ENCODE peak calls at places on chromosomes 2 and 18, in five cellular contexts. One of them, this sample, is unnamed.

GRCh38 chr2:11134349-11134748 is 20.9 kb upstream of the SLC66A3 start:
- DNase-seq in spleen: peak
- DNase-seq in upper lobe of left lung: no peak
- DNase-seq in IMR-90: no peak
- DNase-seq in uterus: no peak
- DNase-seq in this sample: no peak

GRCh38 chr2:114550895-114551793 is 108.7 kb downstream of the DPP10 start:
- DNase-seq in IMR-90: peak
- DNase-seq in spleen: no peak
- DNase-seq in upper lobe of left lung: peak
- DNase-seq in uterus: peak
- DNase-seq in this sample: no peak

GRCh38 chr2:118826093-118826492 is 21.4 kb downstream of the EN1 start:
- DNase-seq in spleen: no peak
- DNase-seq in IMR-90: no peak
- DNase-seq in uterus: no peak
- DNase-seq in upper lobe of left lung: no peak
- DNase-seq in this sample: no peak

GRCh38 chr2:151437630-151438029 is 27.9 kb downstream of the RIF1 start:
- DNase-seq in spleen: no peak
- DNase-seq in IMR-90: peak
- DNase-seq in upper lobe of left lung: no peak
- DNase-seq in uterus: no peak
- DNase-seq in this sample: no peak

GRCh38 chr2:96693286-96694200 is 46.3 kb downstream of the LMAN2L start:
- DNase-seq in uterus: no peak
- DNase-seq in IMR-90: no peak
- DNase-seq in upper lobe of left lung: no peak
- DNase-seq in spleen: peak
- DNase-seq in this sample: no peak

GRCh38 chr2:224884188-224884587 is 158.1 kb downstream of the DOCK10 start:
- DNase-seq in uterus: no peak
- DNase-seq in spleen: no peak
- DNase-seq in IMR-90: peak
- DNase-seq in upper lobe of left lung: peak
- DNase-seq in this sample: no peak

GRCh38 chr2:134258684-134259408 is 5.0 kb downstream of the MGAT5 start:
- DNase-seq in uterus: no peak
- DNase-seq in upper lobe of left lung: no peak
- DNase-seq in spleen: no peak
- DNase-seq in IMR-90: no peak
- DNase-seq in this sample: no peak

GRCh38 chr2:146821836-146822316 is 1023.0 kb upstream of the ACVR2A start:
- DNase-seq in spleen: no peak
- DNase-seq in uterus: no peak
- DNase-seq in upper lobe of left lung: no peak
- DNase-seq in IMR-90: peak
- DNase-seq in this sample: no peak

GRCh38 chr2:119177838-119178190 is 19.3 kb upstream of the C1QL2 start:
- DNase-seq in spleen: no peak
- DNase-seq in upper lobe of left lung: no peak
- DNase-seq in IMR-90: no peak
- DNase-seq in uterus: no peak
- DNase-seq in this sample: no peak

GRCh38 chr18:77081387-77081773 is 51.2 kb downstream of the MBP start:
- DNase-seq in uterus: no peak
- DNase-seq in spleen: no peak
- DNase-seq in upper lobe of left lung: no peak
- DNase-seq in IMR-90: peak
- DNase-seq in this sample: no peak

GRCh38 chr18:69686861-69687260 is 260.8 kb downstream of the CD226 start:
- DNase-seq in spleen: no peak
- DNase-seq in IMR-90: peak
- DNase-seq in uterus: no peak
- DNase-seq in upper lobe of left lung: no peak
- DNase-seq in this sample: no peak

GRCh38 chr2:2828774-2829368 is 497.8 kb upstream of the MYT1L start:
- DNase-seq in IMR-90: no peak
- DNase-seq in upper lobe of left lung: no peak
- DNase-seq in spleen: peak
- DNase-seq in uterus: peak
- DNase-seq in this sample: no peak

GRCh38 chr2:105590780-105591660 is 153.7 kb upstream of the NCK2 start:
- DNase-seq in IMR-90: no peak
- DNase-seq in upper lobe of left lung: no peak
- DNase-seq in uterus: no peak
- DNase-seq in spleen: no peak
- DNase-seq in this sample: no peak

GRCh38 chr2:113077921-113078320 is 10.2 kb downstream of the IL1F10 start:
- DNase-seq in IMR-90: no peak
- DNase-seq in uterus: no peak
- DNase-seq in upper lobe of left lung: no peak
- DNase-seq in spleen: no peak
- DNase-seq in this sample: no peak

GRCh38 chr2:161245671-161246070 is 62.6 kb upstream of the PSMD14 start:
- DNase-seq in upper lobe of left lung: no peak
- DNase-seq in spleen: no peak
- DNase-seq in IMR-90: no peak
- DNase-seq in uterus: no peak
- DNase-seq in this sample: no peak

GRCh38 chr2:160510617-160511016 is 17.0 kb upstream of the RBMS1 start:
- DNase-seq in IMR-90: no peak
- DNase-seq in uterus: no peak
- DNase-seq in spleen: no peak
- DNase-seq in upper lobe of left lung: peak
- DNase-seq in this sample: no peak

GRCh38 chr2:99864561-99865216 is 277.7 kb downstream of the AFF3 start:
- DNase-seq in IMR-90: peak
- DNase-seq in upper lobe of left lung: no peak
- DNase-seq in spleen: no peak
- DNase-seq in uterus: peak
- DNase-seq in this sample: peak

GRCh38 chr2:193581807-193582206 is 1387.1 kb upstream of the TMEFF2 start:
- DNase-seq in IMR-90: no peak
- DNase-seq in spleen: no peak
- DNase-seq in uterus: no peak
- DNase-seq in upper lobe of left lung: no peak
- DNase-seq in this sample: no peak

GRCh38 chr2:138087761-138088602 is 123.7 kb downstream of the HNMT start:
- DNase-seq in uterus: no peak
- DNase-seq in upper lobe of left lung: no peak
- DNase-seq in IMR-90: no peak
- DNase-seq in spleen: no peak
- DNase-seq in this sample: no peak

GRCh38 chr2:191178066-191178701 is 27.4 kb upstream of the STAT4 start:
- DNase-seq in uterus: no peak
- DNase-seq in IMR-90: no peak
- DNase-seq in spleen: no peak
- DNase-seq in upper lobe of left lung: no peak
- DNase-seq in this sample: no peak

GRCh38 chr2:191020742-191021381 is 6.9 kb upstream of the STAT1 start:
- DNase-seq in IMR-90: peak
- DNase-seq in upper lobe of left lung: peak
- DNase-seq in uterus: peak
- DNase-seq in spleen: no peak
- DNase-seq in this sample: peak

GRCh38 chr2:20291106-20291564 is 59.5 kb downstream of the PUM2 start:
- DNase-seq in IMR-90: peak
- DNase-seq in upper lobe of left lung: peak
- DNase-seq in uterus: no peak
- DNase-seq in spleen: no peak
- DNase-seq in this sample: no peak

GRCh38 chr2:128986867-128987268 is 668.2 kb upstream of the HS6ST1 start:
- DNase-seq in upper lobe of left lung: no peak
- DNase-seq in spleen: no peak
- DNase-seq in IMR-90: no peak
- DNase-seq in uterus: no peak
- DNase-seq in this sample: no peak

GRCh38 chr2:10584843-10585475 is 104.8 kb downstream of the NOL10 start:
- DNase-seq in upper lobe of left lung: no peak
- DNase-seq in spleen: no peak
- DNase-seq in uterus: no peak
- DNase-seq in IMR-90: peak
- DNase-seq in this sample: no peak

GRCh38 chr2:241804326-241805276 is 4.4 kb upstream of the NEU4 start:
- DNase-seq in upper lobe of left lung: peak
- DNase-seq in spleen: peak
- DNase-seq in IMR-90: no peak
- DNase-seq in uterus: no peak
- DNase-seq in this sample: no peak

GRCh38 chr18:76984193-76985155 is 148.1 kb downstream of the MBP start:
- DNase-seq in spleen: peak
- DNase-seq in upper lobe of left lung: no peak
- DNase-seq in IMR-90: no peak
- DNase-seq in uterus: no peak
- DNase-seq in this sample: no peak

GRCh38 chr2:219249203-219249980 is 3.7 kb upstream of the TUBA4B start:
- DNase-seq in upper lobe of left lung: peak
- DNase-seq in uterus: peak
- DNase-seq in spleen: peak
- DNase-seq in IMR-90: peak
- DNase-seq in this sample: peak
- TF ChIP-seq POLR2A in upper lobe of left lung: peak
- TF ChIP-seq POLR2A in uterus: peak
- TF ChIP-seq POLR2A in spleen: peak
- TF ChIP-seq POLR2A in IMR-90: peak
- TF ChIP-seq POLR2A in this sample: no peak

GRCh38 chr18:63318882-63319382 is 637 bp downstream of the BCL2 start:
- DNase-seq in uterus: no peak
- DNase-seq in upper lobe of left lung: no peak
- DNase-seq in spleen: no peak
- DNase-seq in IMR-90: no peak
- DNase-seq in this sample: no peak

GRCh38 chr18:63321291-63321690 is 1.7 kb upstream of the BCL2 start:
- DNase-seq in spleen: no peak
- DNase-seq in uterus: no peak
- DNase-seq in upper lobe of left lung: no peak
- DNase-seq in IMR-90: no peak
- DNase-seq in this sample: no peak

GRCh38 chr18:63319383-63320040 is at the start of gene BCL2:
- DNase-seq in uterus: no peak
- DNase-seq in upper lobe of left lung: peak
- DNase-seq in IMR-90: peak
- DNase-seq in spleen: no peak
- DNase-seq in this sample: no peak

GRCh38 chr18:63320690-63321265 is 1.2 kb upstream of the BCL2 start:
- DNase-seq in upper lobe of left lung: peak
- DNase-seq in IMR-90: peak
- DNase-seq in spleen: peak
- DNase-seq in uterus: peak
- DNase-seq in this sample: peak

GRCh38 chr18:63320041-63320689 is 596 bp upstream of the BCL2 start:
- DNase-seq in upper lobe of left lung: peak
- DNase-seq in uterus: peak
- DNase-seq in spleen: peak
- DNase-seq in IMR-90: peak
- DNase-seq in this sample: peak
- TF ChIP-seq POLR2A in upper lobe of left lung: peak
- TF ChIP-seq POLR2A in uterus: peak
- TF ChIP-seq POLR2A in spleen: no peak
- TF ChIP-seq POLR2A in IMR-90: no peak
- TF ChIP-seq POLR2A in this sample: no peak

DNA sequence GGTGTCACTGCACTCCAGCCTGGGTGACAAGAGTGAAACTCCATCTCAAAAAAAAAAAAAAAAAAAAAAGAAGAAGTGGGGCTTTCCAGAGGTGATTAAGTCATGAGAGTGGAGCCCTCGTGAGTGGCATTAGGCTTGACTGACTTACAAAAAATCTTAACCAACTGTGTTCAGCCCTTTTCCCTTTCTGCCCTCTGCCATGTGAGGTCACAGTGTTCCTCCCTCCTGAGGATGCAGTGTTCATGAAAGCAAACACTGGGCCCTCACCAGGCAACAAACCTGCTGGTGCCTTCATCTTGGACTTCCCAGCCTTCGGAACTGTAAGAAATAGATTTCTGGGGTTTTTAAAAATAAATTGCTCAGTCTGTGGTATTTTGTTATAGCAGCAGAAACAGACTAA is 37.0 kb upstream of the METTL21A start:
- DNase-seq in uterus: no peak
- DNase-seq in upper lobe of left lung: peak
- DNase-seq in IMR-90: no peak
- DNase-seq in spleen: no peak
- DNase-seq in this sample: no peak
- TF ChIP-seq POLR2A in uterus: no peak
- TF ChIP-seq POLR2A in upper lobe of left lung: no peak
- TF ChIP-seq POLR2A in IMR-90: no peak
- TF ChIP-seq POLR2A in spleen: no peak
- TF ChIP-seq POLR2A in this sample: no peak

DNA sequence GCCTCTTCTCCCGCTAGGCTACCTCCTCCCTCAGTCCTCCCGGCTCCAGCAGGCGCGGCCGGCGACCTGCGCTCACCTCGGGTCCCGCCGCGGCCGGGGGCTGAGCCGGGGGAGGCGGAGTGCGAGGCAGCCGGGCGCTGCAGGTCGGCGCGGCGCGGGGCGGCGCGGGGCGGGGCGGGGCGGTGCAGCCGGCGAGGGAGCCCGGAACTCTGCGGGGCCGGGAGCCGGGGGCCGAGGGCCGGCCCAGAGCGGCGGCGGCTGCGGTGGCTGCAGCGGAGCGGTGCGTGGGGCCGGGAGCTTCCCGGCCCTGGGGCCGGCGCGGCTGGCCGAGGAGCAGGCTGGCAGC is 437 bp downstream of the ACVR1 start:
- DNase-seq in spleen: peak
- DNase-seq in IMR-90: no peak
- DNase-seq in upper lobe of left lung: peak
- DNase-seq in uterus: peak
- DNase-seq in this sample: no peak
- TF ChIP-seq POLR2A in spleen: no peak
- TF ChIP-seq POLR2A in IMR-90: no peak
- TF ChIP-seq POLR2A in upper lobe of left lung: no peak
- TF ChIP-seq POLR2A in uterus: no peak
- TF ChIP-seq POLR2A in this sample: no peak

GRCh38 chr2:236546561-236546961 is 23.1 kb upstream of the ACKR3 start:
- DNase-seq in upper lobe of left lung: no peak
- DNase-seq in uterus: no peak
- DNase-seq in IMR-90: no peak
- DNase-seq in spleen: peak
- DNase-seq in this sample: no peak
- TF ChIP-seq POLR2A in upper lobe of left lung: no peak
- TF ChIP-seq POLR2A in uterus: no peak
- TF ChIP-seq POLR2A in IMR-90: no peak
- TF ChIP-seq POLR2A in spleen: no peak
- TF ChIP-seq POLR2A in this sample: no peak

This sample was measured in gastrocnemius medialis.